ENCODE peak calls at places on chromosomes 4 and X, in four cellular contexts. I is transverse colon; K is CD8-positive, alpha-beta T cell; H is body of pancreas. W is an unnamed sample.

GRCh38 chrX:40006025-40007017 is 91.4 kb downstream of the BCOR start:
- DNase-seq in I (peak), K (peak), H (peak), W (no peak)

GRCh38 chr4:85783900-85784299 is 308.9 kb downstream of the ARHGAP24 start:
- DNase-seq in I (no peak), K (no peak), H (no peak), W (no peak)

GRCh38 chr4:86565641-86566040 is 28.5 kb upstream of the PTPN13 start:
- DNase-seq in I (no peak), K (no peak), H (no peak), W (no peak)

GRCh38 chrX:27186671-27187070 is 276.5 kb downstream of the PPP4R3C start:
- DNase-seq in I (peak), K (no peak), H (peak), W (peak)

GRCh38 chr4:151922306-151922705 is 161.5 kb upstream of the GATB start:
- DNase-seq in I (no peak), K (no peak), H (no peak), W (no peak)

GRCh38 chrX:1453951-1454785 is 1.5 kb upstream of the ASMTL start:
- DNase-seq in I (peak), K (peak), H (peak), W (peak)

GRCh38 chr4:85555210-85555609 is 80.3 kb downstream of the ARHGAP24 start:
- DNase-seq in I (no peak), K (no peak), H (no peak), W (no peak)

GRCh38 chr4:128812360-128812958 is 3.0 kb downstream of the JADE1 start:
- DNase-seq in I (no peak), K (peak), H (peak), W (no peak)

DNA sequence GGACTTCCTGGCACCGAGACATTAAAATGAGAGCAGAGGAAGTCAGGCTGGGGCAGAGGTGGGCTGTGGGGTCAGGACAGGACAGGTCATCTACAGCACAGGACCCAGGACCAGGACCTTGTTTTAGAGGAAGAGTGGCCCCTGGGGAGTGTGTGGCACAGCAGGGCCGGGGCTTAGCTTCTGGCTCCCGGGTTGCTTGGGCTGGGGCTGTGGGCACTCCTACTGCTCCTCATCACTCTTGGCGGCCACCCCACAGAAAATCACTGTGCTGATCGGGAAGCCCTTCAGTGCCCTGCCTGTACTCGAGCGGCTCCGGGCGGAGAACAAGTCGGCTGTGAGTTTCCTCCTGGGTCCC is 8.1 kb upstream of the ATP6AP1 start:
- DNase-seq in I (no peak), K (no peak), H (no peak), W (no peak)
- H3K4me3 ChIP-seq in I (no peak), K (no peak), H (no peak), W (no peak)

GRCh38 chr4:141220271-141220654 is 432 bp upstream of the ZNF330 start:
- DNase-seq in I (no peak), K (no peak), H (no peak), W (no peak)
- H3K4me3 ChIP-seq in I (peak), K (peak), H (no peak), W (peak)

DNA sequence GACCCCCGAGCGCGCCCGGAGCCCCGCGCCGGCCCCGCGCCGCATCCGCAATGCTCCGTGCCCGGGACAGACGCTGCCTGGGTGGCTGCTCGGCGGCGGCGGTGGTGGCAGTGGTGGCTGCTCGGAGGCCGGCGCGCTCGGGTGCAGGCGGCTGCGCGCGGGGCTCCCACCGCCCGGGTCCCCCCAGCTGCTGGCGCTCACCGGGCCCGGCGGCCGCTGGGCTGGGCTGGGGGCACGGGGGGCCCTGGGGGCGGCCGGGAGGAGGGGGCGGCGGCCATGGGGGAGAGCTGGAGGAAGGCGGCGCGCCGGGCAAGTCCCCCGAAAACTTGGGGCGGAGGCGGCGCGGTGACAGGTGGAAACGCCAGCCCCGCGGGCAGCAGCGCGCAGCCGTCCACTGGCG is 83.4 kb upstream of the DHRSX start:
- DNase-seq in I (no peak), K (no peak), H (no peak), W (no peak)
- H3K4me3 ChIP-seq in I (no peak), K (no peak), H (no peak), W (no peak)

GRCh38 chr4:10455133-10455532 is 2.1 kb downstream of the ZNF518B start:
- DNase-seq in I (no peak), K (no peak), H (no peak), W (no peak)
- H3K4me3 ChIP-seq in I (no peak), K (no peak), H (no peak), W (no peak)

DNA sequence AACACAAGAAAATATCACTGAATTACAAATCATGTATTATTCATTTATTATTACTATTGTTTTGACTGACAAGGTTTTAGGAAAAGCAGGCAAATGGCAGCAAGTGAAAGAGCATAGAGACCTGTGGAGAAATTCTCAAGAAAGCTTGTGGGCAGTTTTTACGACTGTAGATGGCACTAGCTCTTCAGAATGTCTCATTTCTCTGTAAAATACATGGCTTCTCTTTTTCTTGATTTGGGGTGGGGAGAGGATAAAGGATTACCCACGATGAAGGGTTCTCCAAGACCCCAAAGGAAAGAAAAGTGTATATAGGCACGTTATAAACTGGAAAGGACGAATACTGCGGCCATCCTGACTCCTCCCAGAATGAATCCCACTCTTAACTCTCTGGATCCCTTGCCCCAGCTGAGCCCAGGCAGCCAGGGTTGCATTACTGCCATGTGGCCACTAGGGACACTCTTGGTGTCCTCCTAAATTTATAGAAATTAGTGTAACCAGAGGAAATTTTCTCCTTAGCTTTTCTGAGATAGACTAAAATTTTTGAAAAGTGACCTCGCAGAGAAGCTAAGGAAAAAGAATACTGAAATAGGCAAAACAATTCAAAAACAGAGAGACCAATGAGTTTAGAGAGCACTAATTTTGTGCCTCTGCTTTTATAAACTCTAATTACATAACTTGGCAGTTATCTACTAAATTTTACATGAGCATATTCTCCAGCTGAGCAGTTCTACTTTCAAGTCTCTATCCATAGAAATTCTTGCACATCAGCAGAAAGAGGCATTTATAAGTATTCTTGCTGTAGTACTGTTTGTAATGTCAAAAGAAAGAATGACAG is 37.7 kb upstream of the PCDH19 start:
- DNase-seq in I (peak), K (no peak), H (peak), W (no peak)
- H3K4me3 ChIP-seq in I (no peak), K (no peak), H (no peak), W (no peak)

GRCh38 chr4:149987777-149988410 is 90.4 kb upstream of the DCLK2 start:
- DNase-seq in I (no peak), K (no peak), H (no peak), W (no peak)
- H3K4me3 ChIP-seq in I (no peak), K (no peak), H (no peak), W (no peak)

GRCh38 chrX:151975228-151975593 is 735 bp upstream of the GABRE start:
- DNase-seq in I (no peak), K (no peak), H (no peak), W (no peak)
- H3K4me3 ChIP-seq in I (peak), K (no peak), H (no peak), W (no peak)

GRCh38 chrX:112837531-112837930 is 3.1 kb downstream of the AMOT start:
- DNase-seq in I (no peak), K (no peak), H (no peak), W (no peak)

GRCh38 chrX:112841820-112842157 is 1.2 kb upstream of the AMOT start:
- DNase-seq in I (no peak), K (no peak), H (no peak), W (no peak)

GRCh38 chrX:112841114-112841819 is 636 bp upstream of the AMOT start:
- DNase-seq in I (peak), K (peak), H (peak), W (peak)

GRCh38 chrX:112840382-112841113 is at the start of gene AMOT:
- DNase-seq in I (peak), K (peak), H (peak), W (peak)

GRCh38 chrX:112839856-112840255 is 775 bp downstream of the AMOT start:
- DNase-seq in I (no peak), K (no peak), H (no peak), W (no peak)
- H3K4me3 ChIP-seq in I (peak), K (peak), H (no peak), W (peak)

W was measured in CD4-positive, alpha-beta memory T cell.